ENCODE peak calls at places on chromosomes 12 and 14, in eight cellular contexts. E is NCI-H774; W is left ventricle myocardium inferior; U is NCI-H1105; I is foreskin fibroblast; T is GM23248; Q is SJSA1; S is activated CD8-positive, alpha-beta memory T cell treated with anti-CD3 and anti-CD28 coated beads, Interleukin-2, amount 50 U/mL, for 48 hours. K is an unnamed sample.

GRCh38 chr12:52532636-52533035 is 12.4 kb upstream of the KRT5 start:
- DNase-seq in S (no peak), T (no peak), I (no peak), W (no peak), U (no peak), Q (no peak), E (no peak), K (peak; percentile 37)

GRCh38 chr14:77220246-77221017 is 38.8 kb downstream of the TMEM63C start:
- DNase-seq in W (no peak), U (no peak), E (no peak), T (no peak), S (no peak), I (no peak), Q (no peak), K (no peak)

GRCh38 chr14:95518045-95518751 is 1.7 kb upstream of the SYNE3 start:
- DNase-seq in U (peak; percentile 69), Q (no peak), S (peak; percentile 51), T (peak; percentile 42), W (no peak), I (no peak), E (no peak), K (no peak)

GRCh38 chr14:105196228-105196960 is 15.3 kb upstream of the NUDT14 start:
- DNase-seq in T (no peak), W (peak; percentile 63), I (no peak), Q (no peak), S (no peak), E (no peak), U (no peak), K (no peak)

GRCh38 chr14:105486974-105487448 is 325 bp downstream of the CRIP1 start:
- DNase-seq in T (no peak), U (peak; percentile 32), S (peak; percentile 81), Q (no peak), W (peak; percentile 88), E (no peak), I (no peak), K (peak; percentile 94)

GRCh38 chr12:53047221-53048032 is 2.4 kb upstream of the TNS2 start:
- DNase-seq in E (peak; percentile 89), I (peak; percentile 89), S (peak; percentile 88), Q (peak; percentile 87), T (peak; percentile 87), W (peak; percentile 87), U (peak; percentile 41), K (peak; percentile 90)

GRCh38 chr14:71363961-71364360 is 456.7 kb downstream of the PCNX1 start:
- DNase-seq in U (no peak), W (no peak), I (peak; percentile 74), E (no peak), T (peak; percentile 73), Q (peak; percentile 38), S (no peak), K (no peak)

GRCh38 chr12:121673013-121673441 is 3.6 kb upstream of the MORN3 start:
- DNase-seq in S (no peak), Q (no peak), E (peak; percentile 25), U (no peak), T (peak; percentile 34), I (peak; percentile 51), W (no peak), K (no peak)

GRCh38 chr14:23182372-23183014 is 967 bp downstream of the SLC7A8 start:
- DNase-seq in E (no peak), I (no peak), Q (no peak), T (peak; percentile 53), W (no peak), U (peak; percentile 29), S (peak; percentile 71), K (peak; percentile 66)

GRCh38 chr14:63492391-63492790 is 50.8 kb downstream of the PPP2R5E start:
- DNase-seq in U (no peak), W (no peak), T (peak; percentile 86), Q (no peak), E (no peak), S (no peak), I (peak; percentile 69), K (no peak)

GRCh38 chr14:31770271-31770670 is 209.1 kb downstream of the NUBPL start:
- DNase-seq in Q (no peak), S (no peak), I (peak; percentile 16), W (no peak), E (no peak), U (no peak), T (peak; percentile 60), K (no peak)

GRCh38 chr12:25496098-25496587 is 56.9 kb downstream of the LMNTD1 start:
- DNase-seq in I (peak; percentile 81), U (no peak), W (no peak), Q (no peak), E (no peak), S (no peak), T (peak; percentile 75), K (no peak)

GRCh38 chr12:97561321-97562230 is 99.0 kb downstream of the RMST start:
- DNase-seq in S (no peak), U (peak; percentile 70), Q (no peak), T (no peak), E (no peak), I (no peak), W (no peak), K (no peak)

K was measured in aorta.